ENCODE peak calls at places on chromosome 12, in six cellular contexts. Q is CD8-positive, alpha-beta T cell; E is astrocyte of the spinal cord; H is Peyer's patch; U is HFF-Myc; Z is fibroblast of the aortic adventitia. Y is an unnamed sample.

GRCh38 chr12:25495336-25496097 is 57.6 kb downstream of the LMNTD1 start:
- DNase-seq in E (peak; percentile 80), Q (no peak), H (no peak), U (peak; percentile 88), Z (peak; percentile 74), Y (no peak)

GRCh38 chr12:21906919-21907642 is 34.1 kb downstream of the ABCC9 start:
- DNase-seq in U (no peak), H (no peak), Q (no peak), E (no peak), Z (peak; percentile 49), Y (no peak)

GRCh38 chr12:2640281-2640680 is 154.5 kb upstream of the FKBP4 start:
- DNase-seq in Z (peak; percentile 78), E (no peak), Q (no peak), H (peak; percentile 29), U (peak; percentile 32), Y (no peak)

GRCh38 chr12:8038659-8039114 is 6.2 kb downstream of the FOXJ2 start:
- DNase-seq in U (no peak), Z (peak; percentile 65), H (peak; percentile 54), E (peak; percentile 59), Q (peak; percentile 40), Y (no peak)

GRCh38 chr12:20370841-20371240 is 2.5 kb downstream of the PDE3A start:
- DNase-seq in H (no peak), Z (no peak), E (no peak), Q (no peak), U (no peak), Y (no peak)

GRCh38 chr12:58139894-58140293 is 198.5 kb downstream of the ATP23 start:
- DNase-seq in Q (no peak), U (no peak), Z (no peak), H (no peak), E (no peak), Y (no peak)

GRCh38 chr12:109741970-109742372 is 28.3 kb downstream of the FAM222A start:
- DNase-seq in H (peak; percentile 51), U (no peak), Z (no peak), E (no peak), Q (peak; percentile 8), Y (no peak)

GRCh38 chr12:53791735-53792326 is 40.1 kb upstream of the CISTR start:
- DNase-seq in Z (no peak), H (peak; percentile 49), U (no peak), Q (peak; percentile 27), E (no peak), Y (peak; percentile 19)

GRCh38 chr12:124927325-124928094 is 13.1 kb upstream of the UBC start:
- DNase-seq in Z (peak; percentile 90), H (peak; percentile 96), Q (peak; percentile 90), U (no peak), E (peak; percentile 88), Y (peak; percentile 85)

GRCh38 chr12:78898416-78898815 is 33.8 kb downstream of the SYT1 start:
- DNase-seq in Z (peak; percentile 90), U (no peak), E (peak; percentile 73), Q (no peak), H (no peak), Y (no peak)

GRCh38 chr12:107372229-107372658 is 278.9 kb upstream of the CRY1 start:
- DNase-seq in H (no peak), E (peak; percentile 40), Q (peak; percentile 48), Z (peak; percentile 71), U (no peak), Y (no peak)

GRCh38 chr12:54175130-54175963 is 13.4 kb downstream of the SMUG1 start:
- DNase-seq in Q (no peak), U (no peak), Z (no peak), E (no peak), H (no peak), Y (peak; percentile 64)

GRCh38 chr12:132522586-132523380 is 32.8 kb downstream of the FBRSL1 start:
- DNase-seq in H (no peak), E (no peak), U (no peak), Z (no peak), Q (no peak), Y (no peak)

GRCh38 chr12:13181375-13182070 is 15.0 kb upstream of the EMP1 start:
- DNase-seq in H (no peak), U (no peak), Z (no peak), Q (no peak), E (no peak), Y (no peak)

GRCh38 chr12:118866346-118866745 is 115.0 kb upstream of the SRRM4 start:
- DNase-seq in Z (no peak), Q (no peak), U (no peak), H (no peak), E (no peak), Y (no peak)

GRCh38 chr12:88805286-88805685 is 225.0 kb upstream of the KITLG start:
- DNase-seq in U (no peak), E (no peak), Q (no peak), H (no peak), Z (peak; percentile 11), Y (no peak)

GRCh38 chr12:89073027-89073398 is 279.3 kb downstream of the DUSP6 start:
- DNase-seq in E (peak; percentile 74), U (no peak), Q (no peak), H (no peak), Z (peak; percentile 75), Y (no peak)

DNA sequence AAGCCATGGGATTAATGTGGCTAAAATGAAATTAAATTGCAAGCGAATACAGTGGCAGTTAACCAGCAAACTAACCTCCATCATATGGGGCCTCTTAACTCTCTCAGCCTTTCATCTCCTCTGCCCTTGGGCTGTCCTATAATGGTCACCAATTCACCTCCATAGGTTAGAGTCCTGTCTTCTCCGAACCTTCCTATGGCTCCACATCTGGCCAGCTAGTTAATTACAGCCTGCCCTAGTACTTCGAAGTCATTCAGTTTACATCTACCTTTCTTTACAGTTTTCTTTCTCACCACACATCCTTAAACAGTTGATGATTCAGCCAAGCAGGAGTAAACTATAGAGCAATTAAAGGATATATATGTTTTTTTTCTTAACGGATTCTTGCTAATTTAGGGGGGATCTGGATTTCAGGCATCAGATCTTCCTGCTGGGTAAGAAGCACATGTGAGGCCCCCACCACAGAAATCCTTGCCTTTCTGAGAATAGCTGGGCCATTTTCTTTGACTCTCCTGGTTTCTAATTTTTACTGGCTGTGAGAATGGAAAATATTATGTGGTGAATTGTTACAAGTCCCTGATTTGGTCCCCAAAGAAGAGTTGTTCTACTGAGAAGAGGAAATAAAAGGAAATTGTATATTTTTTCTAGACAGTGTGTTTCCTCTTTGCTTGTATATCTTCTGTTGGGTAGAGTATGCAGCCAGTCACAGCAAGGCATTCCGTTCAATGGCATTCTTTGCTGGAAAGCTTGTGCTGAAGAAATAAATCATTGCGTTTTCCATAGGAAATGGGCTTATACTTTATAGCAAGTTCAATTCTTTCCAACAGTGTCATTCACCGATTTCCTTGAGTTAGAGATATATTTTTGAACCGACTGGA is 16.7 kb downstream of the HMGA2 start:
- DNase-seq in E (no peak), Z (no peak), H (no peak), Q (no peak), U (no peak), Y (no peak)
- TF ChIP-seq CTCF in E (no peak), Z (no peak), H (no peak), Q (no peak), U (no peak), Y (no peak)

DNA sequence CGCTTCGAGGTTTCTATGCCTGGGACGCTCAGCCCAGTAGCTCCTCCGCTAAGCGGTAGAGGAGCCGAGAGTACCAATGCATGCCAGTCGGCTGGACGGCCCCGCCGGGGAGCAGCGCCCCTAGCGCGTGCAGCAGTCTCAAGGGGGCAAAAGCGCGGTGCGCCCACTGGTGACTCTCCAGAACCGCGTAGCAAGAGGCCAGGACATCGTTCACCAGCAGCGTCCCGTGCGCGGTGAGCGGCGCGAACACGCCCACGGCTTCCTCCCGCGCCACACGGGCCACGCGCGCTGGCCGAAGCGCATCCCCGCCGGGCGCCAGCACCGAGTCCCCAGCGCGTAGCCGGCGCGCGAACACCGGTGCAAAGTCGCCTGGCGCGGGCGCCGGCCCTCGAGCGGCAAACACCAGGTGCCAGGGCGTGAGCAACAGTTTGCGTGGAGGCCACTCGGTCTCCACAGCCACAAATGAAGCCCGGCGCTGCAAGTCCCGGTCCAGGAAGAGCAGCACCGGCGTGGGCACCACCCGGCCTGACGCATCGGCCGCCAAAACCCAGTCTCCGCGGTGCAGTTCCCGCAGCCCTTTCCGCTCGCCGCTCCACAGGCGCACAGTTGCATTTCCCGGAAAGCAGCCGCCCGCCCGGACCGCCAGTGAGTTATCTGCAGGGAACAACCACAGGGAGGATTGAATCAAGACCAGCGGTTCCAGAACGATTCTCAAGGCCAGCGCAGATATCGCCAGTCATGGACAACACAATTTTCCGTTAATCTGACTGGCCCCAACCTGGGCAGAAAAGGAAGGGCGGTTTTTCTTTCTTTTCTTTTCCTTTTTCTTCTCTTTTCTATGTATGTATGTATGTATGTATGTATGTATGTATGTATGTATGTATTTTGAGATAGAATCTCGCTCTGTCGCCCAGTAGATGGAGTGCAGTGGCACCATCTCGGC is 4.5 kb downstream of the DHH start:
- DNase-seq in Z (peak; percentile 54), E (peak; percentile 59), Q (peak; percentile 39), U (no peak), H (peak; percentile 58), Y (no peak)
- TF ChIP-seq CTCF in Z (peak; percentile 29), E (peak; percentile 34), Q (peak; percentile 29), U (peak; percentile 32), H (no peak), Y (peak; percentile 5)

GRCh38 chr12:114863911-114864310 is 179.9 kb upstream of the TBX3 start:
- DNase-seq in U (no peak), H (no peak), E (no peak), Q (no peak), Z (no peak), Y (no peak)

GRCh38 chr12:114855678-114856077 is 171.7 kb upstream of the TBX3 start:
- DNase-seq in Q (no peak), Z (no peak), E (no peak), H (no peak), U (no peak), Y (no peak)

GRCh38 chr12:114853003-114853529 is 169.1 kb upstream of the TBX3 start:
- DNase-seq in Z (no peak), U (peak; percentile 25), Q (no peak), H (no peak), E (no peak), Y (no peak)

GRCh38 chr12:114860969-114861368 is 177.0 kb upstream of the TBX3 start:
- DNase-seq in Q (no peak), E (no peak), H (no peak), U (no peak), Z (no peak), Y (no peak)

GRCh38 chr12:114858388-114859146 is 174.6 kb upstream of the TBX3 start:
- DNase-seq in E (no peak), U (no peak), Z (no peak), H (peak; percentile 82), Q (no peak), Y (no peak)
- TF ChIP-seq CTCF in E (peak; percentile 26), U (peak; percentile 37), Z (peak; percentile 26), H (peak; percentile 71), Q (no peak), Y (no peak)

GRCh38 chr12:45464699-45465098 is 248.8 kb downstream of the ANO6 start:
- DNase-seq in U (no peak), E (no peak), H (no peak), Q (no peak), Z (no peak), Y (no peak)
- TF ChIP-seq CTCF in U (no peak), E (no peak), H (no peak), Q (no peak), Z (peak; percentile 12), Y (no peak)

Y was measured in GM10248.